ENCODE peak calls at places on chromosomes 1 and 21, in six cellular contexts. C, U, O, Y, T and P are unnamed samples.

GRCh38 chr1:16208270-16208987 is 4.0 kb downstream of the ARHGEF19 start:
- DNase-seq in C (no peak), U (no peak), O (peak), Y (no peak), T (no peak), P (no peak)

GRCh38 chr1:51758310-51758709 is 120.2 kb downstream of the NRDC start:
- DNase-seq in C (no peak), U (no peak), O (no peak), Y (no peak), T (no peak), P (no peak)

GRCh38 chr1:170494369-170494768 is 37.6 kb upstream of the GORAB start:
- DNase-seq in C (no peak), U (no peak), O (peak), Y (no peak), T (no peak), P (no peak)

GRCh38 chr1:7469255-7469938 is 301.7 kb upstream of the VAMP3 start:
- DNase-seq in C (no peak), U (no peak), O (no peak), Y (no peak), T (no peak), P (no peak)

GRCh38 chr1:103489881-103490280 is 35.6 kb upstream of the RNPC3 start:
- DNase-seq in C (no peak), U (no peak), O (peak), Y (no peak), T (no peak), P (no peak)

GRCh38 chr21:31351438-31351837 is 7.4 kb upstream of the TIAM1 start:
- DNase-seq in C (no peak), U (no peak), O (peak), Y (no peak), T (no peak), P (no peak)

GRCh38 chr1:36323636-36324321 is at the start of gene EVA1B:
- DNase-seq in C (peak), U (no peak), O (peak), Y (peak), T (peak), P (peak)

GRCh38 chr1:167200749-167201148 is 19.9 kb upstream of the POU2F1 start:
- DNase-seq in C (no peak), U (no peak), O (no peak), Y (no peak), T (no peak), P (no peak)

GRCh38 chr1:206842851-206843250 is 22.6 kb upstream of the IL20 start:
- DNase-seq in C (no peak), U (no peak), O (no peak), Y (no peak), T (no peak), P (no peak)

GRCh38 chr1:16991571-16991970 is 11.2 kb upstream of the MFAP2 start:
- DNase-seq in C (no peak), U (no peak), O (no peak), Y (no peak), T (no peak), P (no peak)

GRCh38 chr21:29290245-29290644 is 8.5 kb upstream of the BACH1 start:
- DNase-seq in C (no peak), U (no peak), O (no peak), Y (no peak), T (no peak), P (no peak)

GRCh38 chr1:154686507-154686906 is 78.5 kb upstream of the ADAR start:
- DNase-seq in C (no peak), U (no peak), O (no peak), Y (no peak), T (no peak), P (no peak)

GRCh38 chr1:165365344-165365743 is 8.8 kb upstream of the LMX1A start:
- DNase-seq in C (no peak), U (no peak), O (no peak), Y (no peak), T (no peak), P (no peak)

GRCh38 chr1:228091084-228091483 is 8.6 kb downstream of the ARF1 start:
- DNase-seq in C (no peak), U (no peak), O (no peak), Y (no peak), T (no peak), P (no peak)

GRCh38 chr1:228087771-228088251 is 5.3 kb downstream of the ARF1 start:
- DNase-seq in C (peak), U (no peak), O (peak), Y (no peak), T (no peak), P (no peak)

GRCh38 chr1:228088586-228089498 is 6.3 kb downstream of the ARF1 start:
- DNase-seq in C (peak), U (no peak), O (no peak), Y (peak), T (no peak), P (no peak)

GRCh38 chr1:228090613-228091081 is 8.1 kb downstream of the ARF1 start:
- DNase-seq in C (no peak), U (no peak), O (peak), Y (peak), T (no peak), P (peak)

DNA sequence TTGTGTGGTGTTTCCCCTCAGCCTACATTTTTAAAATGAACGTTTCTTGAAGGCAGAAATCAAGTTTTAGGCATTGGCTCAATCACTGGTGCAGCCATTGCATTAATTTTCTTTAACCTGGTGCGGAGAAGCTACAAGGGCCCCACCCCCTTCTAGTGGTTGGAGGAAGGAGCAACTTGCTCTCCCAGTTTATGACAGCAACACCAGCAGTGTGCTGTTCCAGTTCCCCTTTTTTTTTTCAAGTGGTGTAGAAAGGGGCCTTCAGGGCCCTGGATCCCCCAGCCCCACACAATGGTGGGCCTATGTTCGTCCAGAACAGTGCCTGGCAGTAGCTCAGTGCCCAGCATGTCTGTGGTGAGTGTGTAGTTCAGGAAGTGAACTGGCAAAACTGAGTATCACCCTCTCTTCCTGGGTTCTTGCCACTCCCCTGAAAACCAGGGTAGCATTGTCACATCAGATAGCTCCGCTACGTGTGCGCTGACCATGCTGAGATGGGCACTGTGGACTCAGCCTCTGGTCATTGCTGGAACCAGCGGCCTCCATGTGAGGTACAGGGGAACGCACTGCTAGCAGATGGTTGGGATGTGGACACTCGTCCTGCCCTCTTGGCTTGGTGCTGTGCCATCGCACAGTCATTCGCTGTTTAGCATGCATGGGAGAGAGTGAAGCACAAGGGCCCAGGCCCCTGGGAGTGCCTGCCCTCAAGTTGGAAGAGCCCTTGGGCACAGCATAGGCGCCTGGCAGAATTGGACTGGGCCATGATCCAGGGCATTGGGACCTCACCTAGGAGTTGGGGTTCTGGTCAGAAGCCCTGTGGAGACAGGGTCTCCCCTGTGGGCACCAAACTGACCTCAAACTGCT is 7.2 kb downstream of the ARF1 start:
- DNase-seq in C (peak), U (no peak), O (no peak), Y (peak), T (no peak), P (no peak)
- H3K4me3 ChIP-seq in C (peak), U (peak), O (no peak), Y (no peak), T (no peak), P (no peak)

DNA sequence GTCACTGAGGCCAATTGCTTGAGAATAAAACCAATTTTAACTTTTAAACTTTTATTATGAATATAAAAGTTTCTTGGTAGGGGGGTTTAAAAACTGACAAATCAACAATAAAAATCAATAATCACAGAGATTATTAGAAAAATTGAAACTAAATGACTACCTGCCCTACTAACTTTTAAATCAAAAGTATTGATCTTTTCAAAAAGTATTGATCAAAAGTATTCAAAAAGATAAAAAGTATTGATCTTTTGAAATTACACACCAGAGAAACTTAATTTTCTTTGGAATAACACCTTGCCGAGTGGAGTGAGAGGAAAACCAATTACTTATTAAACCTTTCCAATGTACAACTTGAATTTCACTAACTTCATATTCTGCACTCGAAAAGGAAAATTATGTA is 2.2 kb downstream of the SLC30A1 start:
- DNase-seq in C (no peak), U (no peak), O (no peak), Y (no peak), T (no peak), P (no peak)
- TF ChIP-seq CTCF in C (no peak), U (no peak), O (no peak), Y (no peak), T (no peak), P (no peak)

GRCh38 chr1:24949331-24949881 is 19.3 kb upstream of the RUNX3 start:
- DNase-seq in C (no peak), U (no peak), O (peak), Y (no peak), T (peak), P (no peak)
- H3K27ac ChIP-seq in C (no peak), U (no peak), O (peak), Y (no peak), T (no peak), P (no peak)

DNA sequence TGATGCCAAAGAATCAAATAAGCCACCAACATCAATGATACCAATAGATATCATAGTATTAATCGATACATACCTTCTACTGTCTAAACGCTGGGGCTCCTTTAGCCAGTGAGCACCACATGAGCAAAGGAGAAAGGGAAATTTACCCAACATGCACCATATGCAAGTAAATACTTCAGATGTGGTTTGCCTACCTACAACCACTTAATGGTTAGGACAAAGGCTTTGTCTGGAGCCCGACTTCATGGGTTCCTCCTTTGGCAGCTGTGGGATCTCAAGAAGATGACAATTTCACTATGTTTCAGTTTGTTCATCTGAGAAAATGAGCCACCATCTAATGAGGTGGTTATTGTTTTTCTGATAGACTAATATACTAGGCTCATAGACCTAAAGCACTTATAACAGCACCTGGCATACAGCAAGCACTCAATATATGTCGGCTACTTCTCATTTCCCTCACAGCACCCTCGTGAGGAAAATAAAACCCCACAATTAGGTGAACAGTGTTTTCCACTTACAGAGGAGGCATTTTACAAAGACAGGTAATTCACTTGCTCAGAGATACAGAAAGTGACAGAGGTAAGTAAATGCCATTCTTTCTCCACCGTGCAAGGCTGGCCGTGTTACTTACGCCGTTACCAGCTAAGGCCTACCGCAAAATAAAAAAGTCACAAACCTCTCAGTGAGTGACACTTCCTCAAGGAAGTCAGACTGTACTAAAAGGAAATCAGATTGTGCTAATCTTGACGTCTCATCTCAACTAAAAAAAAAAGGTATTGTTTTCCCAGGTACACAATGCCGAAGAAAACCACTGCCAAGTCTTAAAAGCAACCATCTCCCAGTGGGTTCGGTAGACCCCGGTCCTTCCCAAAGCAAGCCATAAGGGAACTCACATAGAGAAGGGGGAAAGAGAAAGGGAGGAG is 1.6 kb downstream of the TTC13 start:
- DNase-seq in C (no peak), U (no peak), O (no peak), Y (no peak), T (no peak), P (no peak)
- H3K4me3 ChIP-seq in C (peak), U (peak), O (no peak), Y (no peak), T (peak), P (peak)

DNA sequence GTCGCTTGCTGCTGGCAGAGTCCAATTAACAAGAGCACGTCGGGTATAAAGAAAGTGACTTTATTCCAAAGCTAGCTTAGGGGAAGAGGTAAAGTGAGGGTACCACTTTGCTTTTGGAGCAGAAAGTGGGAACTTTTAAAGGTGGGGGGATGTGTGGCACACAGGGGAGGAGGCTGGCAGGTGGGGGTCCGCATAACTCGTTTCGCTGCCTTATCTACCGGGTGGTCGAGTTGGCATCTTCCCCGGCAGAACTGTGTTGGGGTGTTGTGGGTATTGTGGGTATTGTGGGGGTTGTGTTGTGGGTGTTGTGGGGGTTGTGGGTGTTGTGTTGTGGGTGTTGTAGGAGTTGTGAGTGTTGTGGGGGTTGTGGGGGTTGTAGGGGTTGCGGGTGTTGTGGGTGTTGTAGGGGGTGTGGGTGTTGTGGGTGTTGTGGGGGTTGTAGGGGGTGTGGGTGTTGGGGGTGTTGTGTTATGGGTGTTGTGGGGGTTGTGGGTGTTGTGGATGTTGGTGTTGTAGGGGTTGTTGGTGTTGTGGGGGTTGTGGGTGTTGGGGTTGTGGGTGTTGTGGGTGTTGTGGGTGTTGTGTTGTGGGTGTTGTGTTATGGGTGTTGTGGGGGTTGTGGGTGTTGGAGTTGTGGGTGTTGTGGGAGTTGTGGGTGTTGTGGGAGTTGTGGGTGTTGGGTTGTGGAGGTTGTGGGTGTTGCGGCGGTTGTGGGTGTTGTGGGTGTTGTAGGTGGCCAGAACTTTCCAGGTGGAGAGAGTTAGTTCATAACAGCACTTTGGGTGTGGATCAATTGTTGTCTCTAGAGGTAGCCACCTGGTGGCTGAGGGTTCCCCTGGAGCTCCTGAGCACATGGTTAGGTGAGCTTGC is 52.7 kb downstream of the AGPAT3 start:
- DNase-seq in C (no peak), U (peak), O (no peak), Y (peak), T (peak), P (no peak)
- TF ChIP-seq CTCF in C (no peak), U (no peak), O (no peak), Y (no peak), T (peak), P (no peak)

DNA sequence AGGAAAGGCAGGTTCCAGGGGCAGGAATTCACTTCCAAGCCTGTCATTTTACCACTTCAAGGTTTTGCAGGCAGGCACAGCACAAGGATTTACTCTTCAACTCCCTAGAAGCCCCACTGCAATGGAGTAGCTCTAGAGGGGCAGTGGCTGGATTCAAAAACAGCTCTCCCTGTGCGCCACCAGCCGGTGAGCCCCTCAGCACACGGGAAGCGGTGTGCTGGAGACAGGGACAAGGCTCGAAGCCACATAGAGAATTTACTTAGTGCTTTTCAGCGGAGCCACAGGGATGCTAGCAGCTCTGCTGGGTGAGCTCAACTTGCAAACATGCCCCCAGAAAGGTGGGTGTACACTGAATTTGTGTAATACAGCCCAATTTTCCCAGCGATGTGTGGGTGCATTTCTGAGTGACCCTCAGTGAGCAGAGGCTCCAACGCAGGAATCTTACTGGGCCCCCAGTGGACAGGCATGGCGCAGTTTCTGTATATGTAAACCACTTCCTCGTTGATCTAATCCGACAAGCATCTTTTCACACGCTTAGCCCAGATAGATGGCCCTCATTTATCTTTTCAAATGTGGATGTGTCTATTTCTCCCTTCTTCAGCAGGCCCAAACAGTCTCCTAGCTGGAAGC is 10.9 kb downstream of the VWA5B1 start:
- DNase-seq in C (no peak), U (no peak), O (peak), Y (no peak), T (no peak), P (no peak)
- H3K27ac ChIP-seq in C (no peak), U (no peak), O (no peak), Y (no peak), T (no peak), P (no peak)

GRCh38 chr1:114315601-114316000 is 161.9 kb upstream of the SYT6 start:
- DNase-seq in C (no peak), U (no peak), O (no peak), Y (no peak), T (no peak), P (no peak)

GRCh38 chr1:114314098-114314497 is 160.4 kb upstream of the SYT6 start:
- DNase-seq in C (no peak), U (no peak), O (peak), Y (no peak), T (no peak), P (no peak)

GRCh38 chr1:114318951-114319350 is 165.3 kb upstream of the SYT6 start:
- DNase-seq in C (no peak), U (no peak), O (no peak), Y (no peak), T (no peak), P (no peak)

GRCh38 chr1:114314576-114314975 is 160.9 kb upstream of the SYT6 start:
- DNase-seq in C (no peak), U (no peak), O (no peak), Y (no peak), T (no peak), P (no peak)

DNA sequence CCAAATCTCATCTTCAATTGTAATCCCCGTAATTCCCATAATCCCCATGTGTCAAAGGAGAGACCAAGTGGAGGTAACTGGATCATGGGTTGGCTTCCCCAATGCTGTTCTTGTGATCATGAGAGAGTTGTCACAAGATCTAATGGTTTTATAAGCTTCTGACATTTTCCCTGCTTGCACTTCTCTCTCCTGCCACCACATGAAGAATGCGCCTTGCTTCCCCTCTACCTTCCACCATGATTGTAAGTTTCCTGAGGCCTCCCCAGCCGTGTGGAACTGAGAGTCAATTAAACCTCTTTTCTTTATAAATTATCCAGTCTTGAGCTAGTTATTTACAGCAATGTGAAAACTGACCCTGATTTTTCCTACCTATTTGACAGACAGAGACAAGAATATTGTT is 162.5 kb upstream of the SYT6 start:
- DNase-seq in C (no peak), U (no peak), O (no peak), Y (no peak), T (no peak), P (no peak)
- H3K4me3 ChIP-seq in C (no peak), U (no peak), O (no peak), Y (no peak), T (no peak), P (no peak)